ENCODE peak calls at places on chromosomes 13 and 19, in seven cellular contexts. One of them, this sample, is unnamed.

GRCh38 chr19:5224480-5224879 is 116.1 kb downstream of the PTPRS start:
- DNase-seq in mammary epithelial cell: no peak
- DNase-seq in neural progenitor cell: no peak
- DNase-seq in fibroblast of lung: no peak
- DNase-seq in activated CD4-positive, alpha-beta memory T cell treated with anti-CD3 and anti-CD28 coated beads, Interleukin-2, amount 10 ng/mL, durations not matched to agents 7 days and 5 days: no peak
- DNase-seq in epithelial cell of proximal tubule: no peak
- DNase-seq in BJ: no peak
- DNase-seq in this sample: no peak

GRCh38 chr19:18488838-18489626 is 32.8 kb downstream of the ELL start:
- DNase-seq in activated CD4-positive, alpha-beta memory T cell treated with anti-CD3 and anti-CD28 coated beads, Interleukin-2, amount 10 ng/mL, durations not matched to agents 7 days and 5 days: no peak
- DNase-seq in neural progenitor cell: peak; percentile 81
- DNase-seq in BJ: no peak
- DNase-seq in mammary epithelial cell: no peak
- DNase-seq in epithelial cell of proximal tubule: no peak
- DNase-seq in fibroblast of lung: no peak
- DNase-seq in this sample: peak; percentile 29

GRCh38 chr19:34772697-34773554 is at the start of gene ZNF599:
- DNase-seq in fibroblast of lung: peak; percentile 88
- DNase-seq in mammary epithelial cell: peak; percentile 85
- DNase-seq in BJ: peak; percentile 47
- DNase-seq in epithelial cell of proximal tubule: peak; percentile 38
- DNase-seq in neural progenitor cell: peak; percentile 95
- DNase-seq in activated CD4-positive, alpha-beta memory T cell treated with anti-CD3 and anti-CD28 coated beads, Interleukin-2, amount 10 ng/mL, durations not matched to agents 7 days and 5 days: peak; percentile 91
- DNase-seq in this sample: peak; percentile 79

GRCh38 chr13:100657881-100658315 is 16.7 kb downstream of the TMTC4 start:
- DNase-seq in neural progenitor cell: no peak
- DNase-seq in mammary epithelial cell: no peak
- DNase-seq in activated CD4-positive, alpha-beta memory T cell treated with anti-CD3 and anti-CD28 coated beads, Interleukin-2, amount 10 ng/mL, durations not matched to agents 7 days and 5 days: no peak
- DNase-seq in BJ: no peak
- DNase-seq in epithelial cell of proximal tubule: no peak
- DNase-seq in fibroblast of lung: no peak
- DNase-seq in this sample: no peak

GRCh38 chr13:19083340-19083739 is 98.3 kb downstream of the TUBA3C start:
- DNase-seq in activated CD4-positive, alpha-beta memory T cell treated with anti-CD3 and anti-CD28 coated beads, Interleukin-2, amount 10 ng/mL, durations not matched to agents 7 days and 5 days: no peak
- DNase-seq in epithelial cell of proximal tubule: no peak
- DNase-seq in BJ: no peak
- DNase-seq in fibroblast of lung: no peak
- DNase-seq in neural progenitor cell: no peak
- DNase-seq in mammary epithelial cell: no peak
- DNase-seq in this sample: no peak

GRCh38 chr13:42836930-42837329 is 55.5 kb downstream of the FAM216B start:
- DNase-seq in activated CD4-positive, alpha-beta memory T cell treated with anti-CD3 and anti-CD28 coated beads, Interleukin-2, amount 10 ng/mL, durations not matched to agents 7 days and 5 days: no peak
- DNase-seq in mammary epithelial cell: no peak
- DNase-seq in neural progenitor cell: peak; percentile 25
- DNase-seq in epithelial cell of proximal tubule: peak; percentile 43
- DNase-seq in BJ: no peak
- DNase-seq in fibroblast of lung: peak; percentile 89
- DNase-seq in this sample: no peak

GRCh38 chr13:98761979-98762616 is 9.6 kb upstream of the SLC15A1 start:
- DNase-seq in fibroblast of lung: no peak
- DNase-seq in activated CD4-positive, alpha-beta memory T cell treated with anti-CD3 and anti-CD28 coated beads, Interleukin-2, amount 10 ng/mL, durations not matched to agents 7 days and 5 days: no peak
- DNase-seq in epithelial cell of proximal tubule: no peak
- DNase-seq in neural progenitor cell: no peak
- DNase-seq in mammary epithelial cell: no peak
- DNase-seq in BJ: no peak
- DNase-seq in this sample: no peak

GRCh38 chr19:4794971-4795370 is 3.4 kb downstream of the FEM1A start:
- DNase-seq in BJ: no peak
- DNase-seq in mammary epithelial cell: peak; percentile 81
- DNase-seq in fibroblast of lung: no peak
- DNase-seq in activated CD4-positive, alpha-beta memory T cell treated with anti-CD3 and anti-CD28 coated beads, Interleukin-2, amount 10 ng/mL, durations not matched to agents 7 days and 5 days: no peak
- DNase-seq in neural progenitor cell: no peak
- DNase-seq in epithelial cell of proximal tubule: no peak
- DNase-seq in this sample: no peak

GRCh38 chr13:113539176-113539575 is 45.4 kb upstream of the TFDP1 start:
- DNase-seq in mammary epithelial cell: no peak
- DNase-seq in fibroblast of lung: no peak
- DNase-seq in BJ: no peak
- DNase-seq in neural progenitor cell: no peak
- DNase-seq in epithelial cell of proximal tubule: no peak
- DNase-seq in activated CD4-positive, alpha-beta memory T cell treated with anti-CD3 and anti-CD28 coated beads, Interleukin-2, amount 10 ng/mL, durations not matched to agents 7 days and 5 days: no peak
- DNase-seq in this sample: no peak

GRCh38 chr13:71820699-71821098 is 46.3 kb downstream of the DACH1 start:
- DNase-seq in BJ: no peak
- DNase-seq in activated CD4-positive, alpha-beta memory T cell treated with anti-CD3 and anti-CD28 coated beads, Interleukin-2, amount 10 ng/mL, durations not matched to agents 7 days and 5 days: no peak
- DNase-seq in mammary epithelial cell: no peak
- DNase-seq in fibroblast of lung: no peak
- DNase-seq in neural progenitor cell: no peak
- DNase-seq in epithelial cell of proximal tubule: no peak
- DNase-seq in this sample: no peak

GRCh38 chr13:112168771-112169170 is 101.8 kb downstream of the SOX1 start:
- DNase-seq in activated CD4-positive, alpha-beta memory T cell treated with anti-CD3 and anti-CD28 coated beads, Interleukin-2, amount 10 ng/mL, durations not matched to agents 7 days and 5 days: no peak
- DNase-seq in neural progenitor cell: no peak
- DNase-seq in fibroblast of lung: no peak
- DNase-seq in epithelial cell of proximal tubule: no peak
- DNase-seq in mammary epithelial cell: no peak
- DNase-seq in BJ: no peak
- DNase-seq in this sample: no peak

GRCh38 chr19:12723643-12724426 is at the start of gene TNPO2:
- DNase-seq in epithelial cell of proximal tubule: no peak
- DNase-seq in mammary epithelial cell: peak; percentile 54
- DNase-seq in activated CD4-positive, alpha-beta memory T cell treated with anti-CD3 and anti-CD28 coated beads, Interleukin-2, amount 10 ng/mL, durations not matched to agents 7 days and 5 days: peak; percentile 79
- DNase-seq in neural progenitor cell: peak; percentile 92
- DNase-seq in fibroblast of lung: peak; percentile 68
- DNase-seq in BJ: no peak
- DNase-seq in this sample: peak; percentile 76

GRCh38 chr19:39509233-39509632 is 5.7 kb upstream of the SELENOV start:
- DNase-seq in BJ: no peak
- DNase-seq in activated CD4-positive, alpha-beta memory T cell treated with anti-CD3 and anti-CD28 coated beads, Interleukin-2, amount 10 ng/mL, durations not matched to agents 7 days and 5 days: no peak
- DNase-seq in neural progenitor cell: no peak
- DNase-seq in fibroblast of lung: no peak
- DNase-seq in mammary epithelial cell: no peak
- DNase-seq in epithelial cell of proximal tubule: no peak
- DNase-seq in this sample: no peak

GRCh38 chr19:16216744-16217670 is 19.3 kb downstream of the AP1M1 start:
- DNase-seq in fibroblast of lung: no peak
- DNase-seq in activated CD4-positive, alpha-beta memory T cell treated with anti-CD3 and anti-CD28 coated beads, Interleukin-2, amount 10 ng/mL, durations not matched to agents 7 days and 5 days: no peak
- DNase-seq in BJ: no peak
- DNase-seq in neural progenitor cell: no peak
- DNase-seq in mammary epithelial cell: no peak
- DNase-seq in epithelial cell of proximal tubule: no peak
- DNase-seq in this sample: no peak

GRCh38 chr19:1511989-1512338 is 855 bp downstream of the ADAMTSL5 start:
- DNase-seq in epithelial cell of proximal tubule: no peak
- DNase-seq in activated CD4-positive, alpha-beta memory T cell treated with anti-CD3 and anti-CD28 coated beads, Interleukin-2, amount 10 ng/mL, durations not matched to agents 7 days and 5 days: no peak
- DNase-seq in BJ: no peak
- DNase-seq in neural progenitor cell: no peak
- DNase-seq in fibroblast of lung: no peak
- DNase-seq in mammary epithelial cell: no peak
- DNase-seq in this sample: no peak

GRCh38 chr13:51607165-51607564 is 22.9 kb downstream of the WDFY2 start:
- DNase-seq in epithelial cell of proximal tubule: no peak
- DNase-seq in mammary epithelial cell: no peak
- DNase-seq in fibroblast of lung: no peak
- DNase-seq in BJ: no peak
- DNase-seq in activated CD4-positive, alpha-beta memory T cell treated with anti-CD3 and anti-CD28 coated beads, Interleukin-2, amount 10 ng/mL, durations not matched to agents 7 days and 5 days: no peak
- DNase-seq in neural progenitor cell: no peak
- DNase-seq in this sample: no peak

GRCh38 chr13:50149932-50150331 is 134.7 kb downstream of the KCNRG start:
- DNase-seq in activated CD4-positive, alpha-beta memory T cell treated with anti-CD3 and anti-CD28 coated beads, Interleukin-2, amount 10 ng/mL, durations not matched to agents 7 days and 5 days: no peak
- DNase-seq in mammary epithelial cell: no peak
- DNase-seq in BJ: no peak
- DNase-seq in fibroblast of lung: no peak
- DNase-seq in neural progenitor cell: no peak
- DNase-seq in epithelial cell of proximal tubule: no peak
- DNase-seq in this sample: no peak

This sample was measured in neuronal stem cell.